ENCODE peak calls at places on chromosomes 12 and 14, in seven cellular contexts. G, J, W, V, B, P and N are unnamed samples.

GRCh38 chr14:105299654-105300541 is 903 bp downstream of the BRF1 start:
- DNase-seq in G (no peak), V (peak; percentile 70), J (peak; percentile 38), B (no peak), P (peak; percentile 26), W (no peak), N (no peak)

GRCh38 chr12:58349161-58349560 is 407.8 kb downstream of the ATP23 start:
- DNase-seq in B (no peak), W (no peak), G (no peak), V (no peak), P (no peak), J (no peak), N (no peak)

GRCh38 chr12:56699020-56699661 is 11.1 kb upstream of the PTGES3 start:
- DNase-seq in V (no peak), P (no peak), J (no peak), G (no peak), W (no peak), B (no peak), N (no peak)

GRCh38 chr14:28298156-28298555 is 468.4 kb upstream of the FOXG1 start:
- DNase-seq in V (no peak), B (no peak), G (no peak), P (no peak), W (no peak), J (no peak), N (no peak)

GRCh38 chr14:94650444-94650775 is 38.2 kb downstream of the SERPINA3 start:
- DNase-seq in P (no peak), V (no peak), J (no peak), W (no peak), B (no peak), G (no peak), N (no peak)

GRCh38 chr12:93419388-93420034 is 22.2 kb downstream of the UBE2N start:
- DNase-seq in V (no peak), P (no peak), B (no peak), W (no peak), G (no peak), J (no peak), N (no peak)

GRCh38 chr12:47832263-47832933 is 12.7 kb upstream of the HDAC7 start:
- DNase-seq in W (no peak), J (no peak), G (no peak), V (no peak), P (no peak), B (peak; percentile 85), N (no peak)

GRCh38 chr14:32950584-32950983 is 11.9 kb downstream of the NPAS3 start:
- DNase-seq in V (no peak), B (no peak), J (no peak), W (no peak), G (no peak), P (no peak), N (no peak)

GRCh38 chr12:120849765-120850164 is 54.4 kb downstream of the SPPL3 start:
- DNase-seq in V (no peak), G (no peak), W (no peak), P (no peak), J (no peak), B (no peak), N (no peak)

GRCh38 chr14:57346741-57347140 is 43.6 kb upstream of the NAA30 start:
- DNase-seq in J (no peak), P (no peak), G (peak; percentile 16), W (no peak), V (no peak), B (no peak), N (no peak)

GRCh38 chr12:68237523-68238070 is 12.0 kb upstream of the IL26 start:
- DNase-seq in B (no peak), G (no peak), J (no peak), V (no peak), P (no peak), W (no peak), N (no peak)

GRCh38 chr14:38522724-38523123 is 266.8 kb upstream of the CLEC14A start:
- DNase-seq in B (no peak), P (no peak), G (no peak), W (no peak), V (no peak), J (no peak), N (no peak)

GRCh38 chr12:48261773-48262172 is 58.7 kb upstream of the OR10AD1 start:
- DNase-seq in V (no peak), B (no peak), G (no peak), J (no peak), W (no peak), P (no peak), N (no peak)

GRCh38 chr14:101233861-101234587 is 327.3 kb upstream of the DIO3 start:
- DNase-seq in B (no peak), P (peak; percentile 20), J (no peak), W (peak; percentile 69), V (no peak), G (no peak), N (no peak)

GRCh38 chr12:131525795-131526508 is 184.9 kb upstream of the SFSWAP start:
- DNase-seq in W (peak; percentile 52), J (no peak), G (no peak), P (peak; percentile 23), B (no peak), V (no peak), N (no peak)

GRCh38 chr12:50971946-50972345 is 19.6 kb downstream of the HIGD1C start:
- DNase-seq in P (no peak), G (no peak), W (no peak), V (no peak), J (no peak), B (no peak), N (no peak)

GRCh38 chr12:69415471-69416275 is 54.5 kb upstream of the FRS2 start:
- DNase-seq in W (peak; percentile 75), G (no peak), B (no peak), J (peak; percentile 75), V (peak; percentile 61), P (peak; percentile 82), N (peak; percentile 23)

GRCh38 chr12:107650977-107651376 is 34.6 kb upstream of the PWP1 start:
- DNase-seq in W (no peak), V (no peak), P (no peak), B (no peak), J (no peak), G (no peak), N (no peak)

GRCh38 chr14:64210211-64210610 is 84.0 kb downstream of the ESR2 start:
- DNase-seq in G (no peak), B (no peak), V (no peak), P (no peak), W (no peak), J (no peak), N (no peak)

GRCh38 chr12:128813883-128814282 is 9.9 kb downstream of the SLC15A4 start:
- DNase-seq in J (no peak), W (no peak), G (no peak), P (no peak), B (no peak), V (no peak), N (no peak)

GRCh38 chr12:12028668-12029402 is 41.9 kb upstream of the BCL2L14 start:
- DNase-seq in G (no peak), J (no peak), W (no peak), V (no peak), B (no peak), P (no peak), N (no peak)

GRCh38 chr14:30972882-30973582 is 52.4 kb upstream of the AP4S1 start:
- DNase-seq in P (no peak), B (no peak), V (no peak), J (no peak), G (no peak), W (no peak), N (no peak)

GRCh38 chr12:86331012-86331411 is 74.8 kb upstream of the MGAT4C start:
- DNase-seq in J (no peak), G (no peak), W (no peak), V (no peak), B (no peak), P (no peak), N (no peak)

GRCh38 chr12:94290353-94290752 is 142.0 kb downstream of the PLXNC1 start:
- DNase-seq in V (peak; percentile 53), W (no peak), J (no peak), G (no peak), P (no peak), B (no peak), N (no peak)

GRCh38 chr12:71216725-71217579 is 59.2 kb upstream of the TSPAN8 start:
- DNase-seq in P (peak; percentile 47), B (no peak), W (no peak), V (no peak), G (no peak), J (peak; percentile 67), N (no peak)

GRCh38 chr12:132858727-132859266 is 28.6 kb downstream of the CHFR start:
- DNase-seq in J (no peak), W (no peak), V (no peak), G (no peak), P (no peak), B (no peak), N (no peak)

GRCh38 chr12:96412431-96412830 is 12.2 kb upstream of the CDK17 start:
- DNase-seq in G (no peak), V (no peak), J (no peak), W (no peak), B (no peak), P (no peak), N (no peak)